ENCODE peak calls at places on chromosomes 13 and 19, in ten cellular contexts. W is cardiac muscle cell, R is AG20443, Q is Daoy, F is SHP77, A is NCI-H1105, N is ovary, Z is mucosa of descending colon, I is lower lobe of right lung, T is psoas muscle. O is an unnamed sample.

GRCh38 chr13:52399037-52399436 is 6.9 kb downstream of the THSD1 start:
- DNase-seq in W (peak; percentile 30), R (no peak), Q (no peak), F (no peak), A (no peak), N (no peak), Z (no peak), I (no peak), T (no peak), O (no peak)

GRCh38 chr13:111387026-111387871 is 66.8 kb downstream of the TEX29 start:
- DNase-seq in W (no peak), R (no peak), Q (peak; percentile 13), F (peak; percentile 27), A (no peak), N (no peak), Z (no peak), I (no peak), T (no peak), O (no peak)

GRCh38 chr13:99501952-99502310 is 659 bp downstream of the TM9SF2 start:
- DNase-seq in W (peak; percentile 35), R (peak; percentile 20), Q (peak; percentile 9), F (no peak), A (no peak), N (peak; percentile 23), Z (peak; percentile 68), I (peak; percentile 55), T (no peak), O (no peak)

GRCh38 chr19:56310462-56310861 is 4.2 kb downstream of the ZSCAN5A start:
- DNase-seq in W (no peak), R (no peak), Q (no peak), F (no peak), A (no peak), N (no peak), Z (no peak), I (no peak), T (no peak), O (no peak)

GRCh38 chr13:77373541-77373940 is 46.6 kb upstream of the MYCBP2 start:
- DNase-seq in W (no peak), R (no peak), Q (no peak), F (no peak), A (no peak), N (no peak), Z (no peak), I (no peak), T (no peak), O (no peak)

GRCh38 chr13:73299787-73300186 is 241.0 kb downstream of the KLF5 start:
- DNase-seq in W (peak; percentile 15), R (no peak), Q (no peak), F (no peak), A (no peak), N (no peak), Z (no peak), I (no peak), T (no peak), O (no peak)

GRCh38 chr19:42498387-42498786 is 29.9 kb downstream of the CEACAM1 start:
- DNase-seq in W (peak; percentile 11), R (no peak), Q (no peak), F (no peak), A (no peak), N (no peak), Z (no peak), I (no peak), T (no peak), O (no peak)

GRCh38 chr13:61685683-61686013 is 270.0 kb upstream of the PCDH20 start:
- DNase-seq in W (no peak), R (no peak), Q (no peak), F (peak; percentile 26), A (peak; percentile 13), N (no peak), Z (no peak), I (no peak), T (no peak), O (peak; percentile 32)

GRCh38 chr19:54418930-54419800 is 3.9 kb downstream of the TTYH1 start:
- DNase-seq in W (no peak), R (peak; percentile 6), Q (no peak), F (no peak), A (no peak), N (no peak), Z (no peak), I (no peak), T (no peak), O (no peak)

GRCh38 chr13:31773538-31773937 is 34.2 kb downstream of the RXFP2 start:
- DNase-seq in W (peak; percentile 73), R (peak; percentile 46), Q (peak; percentile 12), F (no peak), A (no peak), N (no peak), Z (no peak), I (no peak), T (no peak), O (no peak)

GRCh38 chr19:48752511-48753365 is at the start of gene FUT1:
- DNase-seq in W (peak; percentile 47), R (peak; percentile 71), Q (peak; percentile 50), F (peak; percentile 80), A (peak; percentile 97), N (no peak), Z (peak; percentile 77), I (peak; percentile 83), T (peak; percentile 75), O (peak; percentile 30)

GRCh38 chr13:22789916-22790315 is 390.9 kb upstream of the SGCG start:
- DNase-seq in W (no peak), R (no peak), Q (no peak), F (no peak), A (no peak), N (no peak), Z (no peak), I (no peak), T (no peak), O (no peak)

GRCh38 chr19:45467456-45468158 is at the start of gene FOSB:
- DNase-seq in W (peak; percentile 96), R (peak; percentile 95), Q (peak; percentile 95), F (peak; percentile 89), A (peak; percentile 95), N (peak; percentile 97), Z (peak; percentile 94), I (peak; percentile 97), T (peak; percentile 97), O (no peak)

GRCh38 chr13:112885782-112886268 is 83.2 kb upstream of the MCF2L start:
- DNase-seq in W (peak; percentile 94), R (peak; percentile 91), Q (peak; percentile 82), F (peak; percentile 96), A (peak; percentile 73), N (peak; percentile 59), Z (peak; percentile 91), I (peak; percentile 83), T (peak; percentile 82), O (no peak)

GRCh38 chr19:42295831-42296525 is 6.0 kb upstream of the PRR19 start:
- DNase-seq in W (peak; percentile 65), R (peak; percentile 80), Q (peak; percentile 82), F (peak; percentile 64), A (peak; percentile 71), N (peak; percentile 88), Z (peak; percentile 92), I (peak; percentile 86), T (peak; percentile 91), O (peak; percentile 63)

GRCh38 chr13:23450340-23451046 is 17.0 kb upstream of the SACS start:
- DNase-seq in W (no peak), R (no peak), Q (no peak), F (peak; percentile 92), A (peak; percentile 25), N (no peak), Z (no peak), I (no peak), T (peak; percentile 68), O (no peak)

GRCh38 chr13:31638577-31638976 is 100.7 kb upstream of the RXFP2 start:
- DNase-seq in W (peak; percentile 76), R (peak; percentile 83), Q (peak; percentile 56), F (no peak), A (no peak), N (no peak), Z (no peak), I (no peak), T (no peak), O (no peak)

GRCh38 chr13:95643471-95643813 is 1.1 kb downstream of the DZIP1 start:
- DNase-seq in W (peak; percentile 49), R (peak; percentile 26), Q (peak; percentile 18), F (peak; percentile 50), A (peak; percentile 4), N (peak; percentile 28), Z (no peak), I (no peak), T (no peak), O (no peak)

GRCh38 chr19:18069383-18069782 is 17.4 kb downstream of the IL12RB1 start:
- DNase-seq in W (no peak), R (no peak), Q (no peak), F (no peak), A (no peak), N (no peak), Z (no peak), I (no peak), T (no peak), O (no peak)

GRCh38 chr19:7855426-7856276 is 18.5 kb downstream of the PRR36 start:
- DNase-seq in W (no peak), R (no peak), Q (no peak), F (no peak), A (no peak), N (no peak), Z (no peak), I (no peak), T (no peak), O (no peak)

GRCh38 chr19:49338023-49338677 is 2.9 kb downstream of the CD37 start:
- DNase-seq in W (no peak), R (no peak), Q (no peak), F (no peak), A (no peak), N (peak; percentile 30), Z (no peak), I (no peak), T (no peak), O (no peak)

GRCh38 chr13:37344051-37344450 is 238.6 kb upstream of the CSNK1A1L start:
- DNase-seq in W (no peak), R (no peak), Q (no peak), F (no peak), A (no peak), N (no peak), Z (no peak), I (no peak), T (no peak), O (no peak)

GRCh38 chr13:41458187-41458938 is 1.0 kb downstream of the RGCC start:
- DNase-seq in W (peak; percentile 18), R (peak; percentile 49), Q (peak; percentile 19), F (no peak), A (no peak), N (no peak), Z (peak; percentile 62), I (peak; percentile 75), T (peak; percentile 59), O (no peak)

GRCh38 chr19:51096473-51097165 is 11.6 kb downstream of the CTU1 start:
- DNase-seq in W (no peak), R (no peak), Q (no peak), F (peak; percentile 27), A (peak; percentile 1), N (no peak), Z (no peak), I (no peak), T (no peak), O (no peak)

O was measured in NT2/D1.